ENCODE peak calls at places on chromosomes 4 and X, in four cellular contexts. One of them, this sample, is unnamed.

GRCh38 chrX:95860127-95860526 is 824.5 kb upstream of the DIAPH2 start:
- DNase-seq in Calu3: no peak
- DNase-seq in gastrocnemius medialis: no peak
- DNase-seq in stimulated activated naive CD4-positive, alpha-beta T cell: no peak
- DNase-seq in this sample: no peak

GRCh38 chr4:87498446-87498900 is 30.7 kb downstream of the SPARCL1 start:
- DNase-seq in stimulated activated naive CD4-positive, alpha-beta T cell: no peak
- DNase-seq in gastrocnemius medialis: no peak
- DNase-seq in Calu3: no peak
- DNase-seq in this sample: no peak

GRCh38 chrX:19372170-19373033 is 28.7 kb downstream of the PDHA1 start:
- DNase-seq in Calu3: peak; percentile 77
- DNase-seq in gastrocnemius medialis: peak; percentile 31
- DNase-seq in stimulated activated naive CD4-positive, alpha-beta T cell: peak; percentile 65
- DNase-seq in this sample: peak; percentile 67

GRCh38 chr4:10598829-10599228 is 85.7 kb downstream of the CLNK start:
- DNase-seq in stimulated activated naive CD4-positive, alpha-beta T cell: no peak
- DNase-seq in Calu3: no peak
- DNase-seq in gastrocnemius medialis: no peak
- DNase-seq in this sample: no peak

GRCh38 chr4:11729548-11729947 is 300.9 kb upstream of the HS3ST1 start:
- DNase-seq in Calu3: no peak
- DNase-seq in stimulated activated naive CD4-positive, alpha-beta T cell: no peak
- DNase-seq in gastrocnemius medialis: no peak
- DNase-seq in this sample: no peak

GRCh38 chrX:129574214-129574613 is 34.2 kb downstream of the OCRL start:
- DNase-seq in gastrocnemius medialis: no peak
- DNase-seq in stimulated activated naive CD4-positive, alpha-beta T cell: no peak
- DNase-seq in Calu3: no peak
- DNase-seq in this sample: no peak

GRCh38 chr4:38141808-38142500 is 181.8 kb downstream of the PTTG2 start:
- DNase-seq in Calu3: no peak
- DNase-seq in gastrocnemius medialis: no peak
- DNase-seq in stimulated activated naive CD4-positive, alpha-beta T cell: no peak
- DNase-seq in this sample: peak; percentile 74

GRCh38 chrX:24761306-24761705 is 67.6 kb downstream of the POLA1 start:
- DNase-seq in stimulated activated naive CD4-positive, alpha-beta T cell: no peak
- DNase-seq in gastrocnemius medialis: peak; percentile 13
- DNase-seq in Calu3: no peak
- DNase-seq in this sample: no peak

GRCh38 chrX:50707376-50707775 is 106.6 kb downstream of the SHROOM4 start:
- DNase-seq in gastrocnemius medialis: no peak
- DNase-seq in stimulated activated naive CD4-positive, alpha-beta T cell: no peak
- DNase-seq in Calu3: no peak
- DNase-seq in this sample: no peak

GRCh38 chrX:120428309-120428708 is 40.8 kb downstream of the LAMP2 start:
- DNase-seq in Calu3: peak; percentile 2
- DNase-seq in stimulated activated naive CD4-positive, alpha-beta T cell: no peak
- DNase-seq in gastrocnemius medialis: no peak
- DNase-seq in this sample: no peak

GRCh38 chr4:21656832-21657231 is 291.7 kb downstream of the KCNIP4 start:
- DNase-seq in Calu3: peak; percentile 25
- DNase-seq in gastrocnemius medialis: no peak
- DNase-seq in stimulated activated naive CD4-positive, alpha-beta T cell: no peak
- DNase-seq in this sample: peak; percentile 87

GRCh38 chr4:22442956-22443355 is 72.9 kb downstream of the ADGRA3 start:
- DNase-seq in gastrocnemius medialis: no peak
- DNase-seq in stimulated activated naive CD4-positive, alpha-beta T cell: no peak
- DNase-seq in Calu3: no peak
- DNase-seq in this sample: no peak

GRCh38 chr4:25133132-25133531 is 27.1 kb downstream of the SEPSECS start:
- DNase-seq in stimulated activated naive CD4-positive, alpha-beta T cell: no peak
- DNase-seq in gastrocnemius medialis: no peak
- DNase-seq in Calu3: no peak
- DNase-seq in this sample: no peak

GRCh38 chr4:7144374-7145290 is 47.7 kb upstream of the SORCS2 start:
- DNase-seq in stimulated activated naive CD4-positive, alpha-beta T cell: no peak
- DNase-seq in gastrocnemius medialis: no peak
- DNase-seq in Calu3: no peak
- DNase-seq in this sample: no peak

GRCh38 chrX:153773218-153773611 is 7.6 kb upstream of the SRPK3 start:
- DNase-seq in stimulated activated naive CD4-positive, alpha-beta T cell: no peak
- DNase-seq in gastrocnemius medialis: no peak
- DNase-seq in Calu3: no peak
- DNase-seq in this sample: no peak

GRCh38 chr4:73815145-73815544 is 21.3 kb upstream of the CXCL6 start:
- DNase-seq in gastrocnemius medialis: no peak
- DNase-seq in stimulated activated naive CD4-positive, alpha-beta T cell: no peak
- DNase-seq in Calu3: no peak
- DNase-seq in this sample: peak; percentile 70

GRCh38 chr4:160819791-160820190 is 1344.0 kb downstream of the FSTL5 start:
- DNase-seq in stimulated activated naive CD4-positive, alpha-beta T cell: no peak
- DNase-seq in Calu3: no peak
- DNase-seq in gastrocnemius medialis: no peak
- DNase-seq in this sample: no peak

This sample was measured in HT1080.